ENCODE peak calls at places on chromosomes 5 and 9, in nine cellular contexts. X is suprapubic skin, E is transverse colon, Z is vagina, O is sigmoid colon, N is breast epithelium, D is K562, C is prostate gland, S is spleen. M is an unnamed sample.

GRCh38 chr5:141373673-141374317 is at the start of gene PCDHGA6:
- DNase-seq in X (no peak), E (no peak), Z (no peak), O (no peak), N (no peak), D (no peak), C (no peak), S (no peak), M (no peak)

GRCh38 chr9:131179561-131180219 is 54.3 kb downstream of the NUP214 start:
- DNase-seq in X (no peak), E (no peak), Z (no peak), O (no peak), N (no peak), D (no peak), C (no peak), S (no peak), M (no peak)

GRCh38 chr9:19184144-19184917 is 46.2 kb upstream of the DENND4C start:
- DNase-seq in X (peak), E (peak), Z (no peak), O (peak), N (no peak), D (peak), C (peak), S (peak), M (peak)

GRCh38 chr5:138445547-138446271 is 6.9 kb downstream of the REEP2 start:
- DNase-seq in X (no peak), E (no peak), Z (peak), O (no peak), N (no peak), D (peak), C (no peak), S (no peak), M (no peak)

GRCh38 chr5:34499001-34499734 is 157.0 kb upstream of the RAI14 start:
- DNase-seq in X (no peak), E (no peak), Z (no peak), O (no peak), N (no peak), D (no peak), C (no peak), S (no peak), M (no peak)

GRCh38 chr5:86523718-86524117 is 94.0 kb upstream of the COX7C start:
- DNase-seq in X (no peak), E (no peak), Z (no peak), O (no peak), N (no peak), D (no peak), C (no peak), S (no peak), M (no peak)

GRCh38 chr9:86549434-86549833 is 195.2 kb upstream of the TUT7 start:
- DNase-seq in X (no peak), E (no peak), Z (no peak), O (no peak), N (no peak), D (no peak), C (no peak), S (no peak), M (no peak)

GRCh38 chr5:93715327-93715726 is 26.1 kb downstream of the POU5F2 start:
- DNase-seq in X (no peak), E (no peak), Z (no peak), O (no peak), N (no peak), D (no peak), C (no peak), S (no peak), M (no peak)

GRCh38 chr9:93297659-93298497 is 113.9 kb downstream of the WNK2 start:
- DNase-seq in X (peak), E (no peak), Z (no peak), O (peak), N (no peak), D (peak), C (no peak), S (peak), M (peak)

GRCh38 chr5:60148356-60148755 is 254.8 kb upstream of the PDE4D start:
- DNase-seq in X (no peak), E (no peak), Z (no peak), O (no peak), N (no peak), D (no peak), C (no peak), S (no peak), M (no peak)

GRCh38 chr9:99222416-99223280 is 566 bp downstream of the SEC61B start:
- DNase-seq in X (no peak), E (no peak), Z (no peak), O (no peak), N (no peak), D (no peak), C (no peak), S (no peak), M (no peak)

GRCh38 chr5:124932791-124933600 is 186.6 kb upstream of the ZNF608 start:
- DNase-seq in X (no peak), E (peak), Z (no peak), O (peak), N (no peak), D (no peak), C (peak), S (no peak), M (no peak)

GRCh38 chr5:55601209-55601618 is 66.5 kb upstream of the PLPP1 start:
- DNase-seq in X (peak), E (peak), Z (no peak), O (peak), N (peak), D (no peak), C (peak), S (no peak), M (peak)

GRCh38 chr5:14440223-14440597 is 141.4 kb upstream of the OTULINL start:
- DNase-seq in X (no peak), E (no peak), Z (no peak), O (no peak), N (no peak), D (no peak), C (no peak), S (no peak), M (no peak)
- H3K4me3 ChIP-seq in X (peak), E (peak), Z (peak), O (peak), N (peak), D (no peak), C (no peak), S (no peak), M (peak)

GRCh38 chr9:96391021-96391765 is 7.7 kb upstream of the SLC35D2 start:
- DNase-seq in X (no peak), E (peak), Z (no peak), O (peak), N (no peak), D (no peak), C (peak), S (no peak), M (no peak)
- TF ChIP-seq POLR2A in X (no peak), E (peak), Z (no peak), O (no peak), N (no peak), D (no peak), C (no peak), S (no peak), M (no peak)

DNA sequence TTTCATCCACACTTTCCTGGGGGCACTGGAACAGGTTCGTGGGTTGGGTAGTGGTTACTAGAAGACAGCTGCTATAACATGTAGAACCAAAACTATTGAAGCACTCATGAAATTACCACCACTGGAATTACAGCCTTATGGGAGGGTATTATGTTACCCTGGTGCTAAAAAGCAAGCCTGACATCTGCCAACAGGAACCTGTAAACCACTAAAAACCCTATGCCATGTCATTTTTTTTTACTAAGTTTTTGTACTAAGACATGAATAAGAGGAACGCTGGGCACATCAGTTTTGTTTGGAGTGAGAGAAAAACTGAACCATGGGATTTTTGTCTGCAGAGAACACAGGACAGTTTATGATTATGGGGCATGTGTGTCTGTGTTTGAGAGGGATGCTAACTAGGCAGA is 4.8 kb upstream of the CCL28 start:
- DNase-seq in X (no peak), E (no peak), Z (no peak), O (no peak), N (no peak), D (no peak), C (no peak), S (no peak), M (no peak)
- TF ChIP-seq POLR2AphosphoS5 in X (no peak), E (no peak), Z (no peak), O (no peak), N (no peak), D (no peak), C (no peak), S (no peak), M (no peak)

GRCh38 chr5:160188151-160188967 is 40.9 kb upstream of the FABP6 start:
- DNase-seq in X (peak), E (peak), Z (no peak), O (peak), N (no peak), D (peak), C (peak), S (peak), M (no peak)

GRCh38 chr5:160186480-160186879 is 42.8 kb upstream of the FABP6 start:
- DNase-seq in X (no peak), E (no peak), Z (no peak), O (no peak), N (no peak), D (no peak), C (no peak), S (no peak), M (no peak)

GRCh38 chr5:160185954-160186353 is 43.4 kb upstream of the FABP6 start:
- DNase-seq in X (no peak), E (no peak), Z (no peak), O (no peak), N (no peak), D (no peak), C (no peak), S (no peak), M (no peak)

GRCh38 chr5:160187091-160187490 is 42.2 kb upstream of the FABP6 start:
- DNase-seq in X (no peak), E (no peak), Z (no peak), O (no peak), N (no peak), D (no peak), C (no peak), S (no peak), M (no peak)

DNA sequence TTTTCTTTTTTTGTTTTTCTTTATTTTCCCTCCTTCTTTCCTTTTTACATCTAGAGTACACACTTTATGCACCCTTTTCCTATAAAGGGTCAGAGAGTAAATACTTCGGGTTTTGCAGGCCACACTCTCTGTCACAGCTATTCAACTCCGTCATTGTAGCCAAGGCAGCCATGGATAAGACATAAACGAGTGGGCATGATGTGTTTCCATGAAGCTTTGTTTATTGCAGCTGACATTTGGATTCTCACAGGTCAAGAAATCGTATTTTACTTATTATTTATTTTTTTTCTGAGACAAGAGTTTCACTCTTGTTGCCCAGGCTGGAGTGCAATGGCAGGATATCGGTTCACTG is 40.4 kb upstream of the FABP6 start:
- DNase-seq in X (no peak), E (no peak), Z (no peak), O (no peak), N (no peak), D (no peak), C (no peak), S (no peak), M (no peak)
- H3K4me3 ChIP-seq in X (peak), E (no peak), Z (peak), O (no peak), N (peak), D (no peak), C (no peak), S (no peak), M (peak)

GRCh38 chr5:42434047-42434724 is 10.9 kb downstream of the GHR start:
- DNase-seq in X (no peak), E (no peak), Z (no peak), O (no peak), N (no peak), D (no peak), C (no peak), S (no peak), M (no peak)
- TF ChIP-seq POLR2A in X (no peak), E (no peak), Z (no peak), O (no peak), N (no peak), D (no peak), C (no peak), S (no peak), M (no peak)

DNA sequence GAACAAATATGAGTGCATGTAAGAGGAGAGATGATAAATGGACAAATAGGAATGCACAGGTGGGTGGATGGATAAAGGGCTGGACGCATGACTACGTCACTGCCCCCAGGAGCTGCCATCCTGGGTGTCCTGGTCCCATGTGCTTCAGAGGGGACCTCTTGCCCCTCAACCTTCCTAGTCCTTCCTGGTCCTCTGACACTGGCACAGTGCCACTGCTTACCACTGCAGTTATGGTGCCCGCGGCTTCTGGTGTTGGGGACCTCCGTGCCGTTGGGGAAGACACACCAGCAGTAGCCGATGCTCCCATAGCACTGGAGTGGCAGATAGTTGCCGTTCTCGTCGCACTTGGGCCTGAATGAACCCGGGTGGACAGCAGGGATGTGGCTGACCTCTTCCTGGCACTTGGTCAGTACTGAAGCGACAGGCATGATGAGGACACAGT is 9.8 kb downstream of the CD74 start:
- DNase-seq in X (no peak), E (no peak), Z (no peak), O (no peak), N (no peak), D (no peak), C (no peak), S (no peak), M (no peak)
- TF ChIP-seq POLR2AphosphoS5 in X (no peak), E (no peak), Z (no peak), O (no peak), N (no peak), D (no peak), C (no peak), S (peak), M (no peak)

GRCh38 chr5:177470759-177471536 is 2.5 kb downstream of the DBN1 start:
- DNase-seq in X (no peak), E (no peak), Z (no peak), O (no peak), N (no peak), D (no peak), C (no peak), S (no peak), M (no peak)
- H3K4me3 ChIP-seq in X (peak), E (no peak), Z (no peak), O (no peak), N (no peak), D (no peak), C (no peak), S (no peak), M (peak)

GRCh38 chr5:88732862-88733261 is 150.1 kb downstream of the MEF2C start:
- DNase-seq in X (no peak), E (no peak), Z (no peak), O (no peak), N (no peak), D (no peak), C (no peak), S (no peak), M (no peak)

GRCh38 chr5:88736494-88736893 is 146.5 kb downstream of the MEF2C start:
- DNase-seq in X (no peak), E (no peak), Z (no peak), O (no peak), N (no peak), D (no peak), C (no peak), S (no peak), M (no peak)

GRCh38 chr5:88734983-88735382 is 148.0 kb downstream of the MEF2C start:
- DNase-seq in X (no peak), E (peak), Z (no peak), O (no peak), N (no peak), D (no peak), C (no peak), S (no peak), M (no peak)

GRCh38 chr5:88732181-88732633 is 150.8 kb downstream of the MEF2C start:
- DNase-seq in X (peak), E (peak), Z (no peak), O (peak), N (no peak), D (no peak), C (no peak), S (no peak), M (no peak)

DNA sequence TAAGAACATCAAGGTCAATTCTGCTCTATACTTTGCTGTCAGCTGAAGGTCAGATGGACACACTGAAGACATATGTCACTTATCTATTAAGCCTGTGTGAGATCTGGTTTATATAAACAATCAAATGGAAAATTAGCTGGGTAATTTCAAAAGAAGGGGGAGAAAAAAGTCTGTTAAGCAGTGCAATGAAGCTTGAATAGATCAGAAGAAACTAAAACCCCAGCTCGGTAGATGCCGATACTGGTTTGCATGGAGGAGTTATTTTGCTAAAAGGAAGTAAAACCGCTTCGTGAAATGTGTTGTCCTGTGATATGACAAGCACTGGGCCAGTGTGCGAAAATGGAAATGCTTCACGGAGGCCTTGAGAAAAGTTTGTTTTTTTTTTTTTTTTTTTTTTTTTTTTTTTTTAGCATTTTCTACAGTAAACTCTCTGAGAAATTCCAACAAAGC is 148.8 kb downstream of the MEF2C start:
- DNase-seq in X (no peak), E (peak), Z (no peak), O (no peak), N (no peak), D (peak), C (no peak), S (no peak), M (no peak)
- TF ChIP-seq POLR2A in X (no peak), E (no peak), Z (no peak), O (no peak), N (no peak), D (no peak), C (no peak), S (no peak), M (no peak)